ENCODE peak calls at places on chromosomes 2 and 18, in eight cellular contexts. Q is H1, I is GM23338, L is HCT116, H is transverse colon, Y is spleen, N is SK-N-SH, R is prostate gland. S is an unnamed sample.

GRCh38 chr2:99619211-99619610 is 129.4 kb upstream of the REV1 start:
- DNase-seq in N (no peak), R (no peak), Q (no peak), I (no peak), H (no peak), L (no peak), Y (no peak), S (no peak)

GRCh38 chr18:37524546-37525301 is 40.9 kb downstream of the CELF4 start:
- DNase-seq in Q (no peak), I (peak; percentile 73), R (no peak), H (no peak), N (no peak), L (no peak), Y (no peak), S (no peak)

GRCh38 chr2:61368687-61369665 is 101.9 kb downstream of the USP34 start:
- DNase-seq in I (no peak), Y (no peak), H (no peak), N (no peak), Q (no peak), L (no peak), R (no peak), S (no peak)

GRCh38 chr18:76953186-76953982 is 131.0 kb downstream of the ZNF236 start:
- DNase-seq in Y (no peak), R (peak; percentile 91), L (no peak), I (no peak), Q (no peak), N (peak; percentile 45), H (peak; percentile 62), S (no peak)

GRCh38 chr2:44291281-44292248 is 16.3 kb downstream of the SLC3A1 start:
- DNase-seq in I (peak; percentile 52), N (peak; percentile 76), L (peak; percentile 48), R (peak; percentile 75), Y (no peak), H (peak; percentile 75), Q (no peak), S (peak; percentile 77)

GRCh38 chr2:219289537-219290361 is 10.6 kb downstream of the DNAJB2 start:
- DNase-seq in I (no peak), R (no peak), H (peak; percentile 41), N (no peak), L (no peak), Q (no peak), Y (peak; percentile 75), S (no peak)

GRCh38 chr2:47222813-47223564 is 67.9 kb upstream of the STPG4 start:
- DNase-seq in N (no peak), R (no peak), I (no peak), Y (no peak), L (no peak), Q (no peak), H (no peak), S (no peak)

GRCh38 chr18:56632070-56633022 is 6.0 kb downstream of the TXNL1 start:
- DNase-seq in H (no peak), I (no peak), Q (no peak), R (no peak), N (no peak), L (no peak), Y (no peak), S (no peak)

GRCh38 chr2:141611981-141612380 is 518.8 kb downstream of the LRP1B start:
- DNase-seq in Q (no peak), R (no peak), Y (no peak), I (no peak), H (no peak), N (no peak), L (no peak), S (no peak)
- H3K4me3 ChIP-seq in Q (peak overlapping the region; percentile 8), R (no peak overlapping the region), Y (no peak overlapping the region), I (peak overlapping the region; percentile 8), H (no peak overlapping the region), N (no peak overlapping the region), L (no peak overlapping the region), S (no peak overlapping the region)

GRCh38 chr2:188291617-188292445 is at the start of gene GULP1:
- DNase-seq in Q (no peak), R (peak; percentile 70), I (peak; percentile 91), N (peak; percentile 85), L (no peak), H (peak; percentile 76), Y (peak; percentile 77), S (no peak)
- TF ChIP-seq POLR2AphosphoS5 in Q (peak; percentile 71), R (no peak), I (peak; percentile 64), N (peak; percentile 53), L (peak; percentile 54), H (no peak), Y (peak; percentile 38), S (peak; percentile 62)

GRCh38 chr2:16412321-16413030 is 253.2 kb downstream of the CYRIA start:
- DNase-seq in H (no peak), R (no peak), Q (no peak), Y (no peak), N (no peak), L (no peak), I (no peak), S (no peak)
- H3K4me1 ChIP-seq in H (no peaks in the 10 kb centered on the region), R (no peaks in the 10 kb centered on the region), Q (no peaks in the 10 kb centered on the region), Y (no peaks in the 10 kb centered on the region), N (peaks cover 2% of the 10 kb centered on the region), L (no peaks in the 10 kb centered on the region), I (no peaks in the 10 kb centered on the region), S (no peaks in the 10 kb centered on the region)

GRCh38 chr2:231665208-231665921 is 43.0 kb upstream of the PTMA start:
- DNase-seq in Q (no peak), N (peak; percentile 37), Y (peak; percentile 78), L (no peak), H (no peak), I (no peak), R (no peak), S (no peak)
- H3K4me3 ChIP-seq in Q (no peak overlapping the region), N (no peak overlapping the region), Y (no peak overlapping the region), L (peak overlapping the region; percentile 68), H (peak overlapping the region; percentile 42), I (no peak overlapping the region), R (no peak overlapping the region), S (no peak overlapping the region)

GRCh38 chr2:96830064-96830562 is 13.7 kb downstream of the ANKRD23 start:
- DNase-seq in Y (peak; percentile 64), R (no peak), I (no peak), L (no peak), H (no peak), N (no peak), Q (no peak), S (no peak)
- TF ChIP-seq POLR2AphosphoS5 in Y (no peak), R (no peak), I (no peak), L (no peak), H (no peak), N (no peak), Q (no peak), S (no peak)

GRCh38 chr18:41761329-41762028 is 193.6 kb upstream of the PIK3C3 start:
- DNase-seq in Y (no peak), R (no peak), N (no peak), Q (no peak), L (no peak), I (no peak), H (no peak), S (no peak)
- H3K4me1 ChIP-seq in Y (no peaks in the 10 kb centered on the region), R (no peaks in the 10 kb centered on the region), N (no peaks in the 10 kb centered on the region), Q (no peaks in the 10 kb centered on the region), L (no peaks in the 10 kb centered on the region), I (peaks cover 4% of the 10 kb centered on the region), H (no peaks in the 10 kb centered on the region), S (no peaks in the 10 kb centered on the region)

GRCh38 chr2:213150315-213150951 is 979 bp downstream of the IKZF2 start:
- DNase-seq in Y (no peak), L (no peak), N (no peak), I (peak; percentile 79), H (peak; percentile 13), R (peak; percentile 24), Q (no peak), S (no peak)

GRCh38 chr2:213148572-213149331 is 2.7 kb downstream of the IKZF2 start:
- DNase-seq in Q (no peak), L (no peak), I (no peak), N (no peak), Y (no peak), R (no peak), H (no peak), S (no peak)

GRCh38 chr2:213149332-213149875 is 2.0 kb downstream of the IKZF2 start:
- DNase-seq in H (no peak), L (no peak), R (no peak), N (no peak), I (no peak), Y (no peak), Q (no peak), S (no peak)

GRCh38 chr2:213151437-213152064 is at the start of gene IKZF2:
- DNase-seq in H (peak; percentile 84), Y (peak; percentile 95), I (peak; percentile 89), Q (peak; percentile 47), R (peak; percentile 81), N (peak; percentile 88), L (peak; percentile 60), S (no peak)

GRCh38 chr2:213149949-213150314 is 1.5 kb downstream of the IKZF2 start:
- DNase-seq in H (no peak), N (no peak), Y (no peak), Q (no peak), I (no peak), R (no peak), L (no peak), S (no peak)
- H3K4me3 ChIP-seq in H (peak overlapping the region; percentile 77), N (peak overlapping the region; percentile 85), Y (peak overlapping the region; percentile 86), Q (peak overlapping the region; percentile 52), I (peak overlapping the region; percentile 66), R (peak overlapping the region; percentile 80), L (no peak overlapping the region), S (no peak overlapping the region)

DNA sequence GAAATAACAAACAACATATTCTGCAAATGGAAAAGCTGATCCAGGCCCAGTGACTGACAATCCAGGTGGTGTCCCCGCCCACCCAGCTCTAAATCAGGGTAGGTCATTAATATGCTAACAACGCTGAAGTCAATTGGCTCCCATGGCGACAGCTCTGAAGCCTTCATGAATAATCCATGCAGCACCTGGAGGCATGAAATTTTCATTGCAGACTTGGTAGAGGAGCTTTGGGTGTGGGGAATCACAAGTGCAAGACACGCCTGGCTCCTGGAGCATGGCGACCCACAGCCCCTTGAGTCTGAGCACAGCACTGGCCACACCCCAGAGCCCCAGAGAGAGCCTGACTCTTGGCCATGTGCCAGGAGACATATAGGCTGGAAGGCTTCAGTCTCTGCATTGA is 575.1 kb downstream of the CMPK2 start:
- DNase-seq in L (no peak), H (no peak), Q (no peak), N (peak; percentile 44), R (no peak), Y (no peak), I (no peak), S (no peak)
- TF ChIP-seq POLR2AphosphoS5 in L (no peak), H (no peak), Q (no peak), N (no peak), R (no peak), Y (no peak), I (no peak), S (no peak)

S was measured in Panc1.